ENCODE peak calls at places on chromosomes 11 and 22, in five cellular contexts. One of them, this sample, is unnamed.

GRCh38 chr11:62444271-62444833 is 25.5 kb downstream of the SCGB1A1 start:
- DNase-seq in Calu3: no peak
- DNase-seq in BJ: no peak
- DNase-seq in heart right ventricle: peak
- DNase-seq in lower leg skin: peak
- DNase-seq in this sample: no peak

GRCh38 chr11:82859746-82860145 is 40.5 kb downstream of the PRCP start:
- DNase-seq in Calu3: no peak
- DNase-seq in BJ: no peak
- DNase-seq in heart right ventricle: no peak
- DNase-seq in lower leg skin: no peak
- DNase-seq in this sample: no peak

GRCh38 chr22:39152511-39153219 is at the start of gene CBX7:
- DNase-seq in Calu3: peak
- DNase-seq in BJ: no peak
- DNase-seq in heart right ventricle: peak
- DNase-seq in lower leg skin: peak
- DNase-seq in this sample: peak

GRCh38 chr11:11400635-11401232 is 47.7 kb upstream of the CSNK2A3 start:
- DNase-seq in Calu3: peak
- DNase-seq in BJ: no peak
- DNase-seq in heart right ventricle: no peak
- DNase-seq in lower leg skin: no peak
- DNase-seq in this sample: no peak

GRCh38 chr11:111353776-111354600 is 25.1 kb downstream of the POU2AF1 start:
- DNase-seq in Calu3: no peak
- DNase-seq in BJ: no peak
- DNase-seq in heart right ventricle: no peak
- DNase-seq in lower leg skin: no peak
- DNase-seq in this sample: no peak

GRCh38 chr11:6249822-6250555 is 9.6 kb upstream of the CCKBR start:
- DNase-seq in Calu3: peak
- DNase-seq in BJ: no peak
- DNase-seq in heart right ventricle: peak
- DNase-seq in lower leg skin: peak
- DNase-seq in this sample: no peak

GRCh38 chr22:39729141-39729934 is 158.8 kb downstream of the CACNA1I start:
- DNase-seq in Calu3: no peak
- DNase-seq in BJ: no peak
- DNase-seq in heart right ventricle: no peak
- DNase-seq in lower leg skin: no peak
- DNase-seq in this sample: no peak

GRCh38 chr11:78647986-78648875 is 73.6 kb upstream of the NARS2 start:
- DNase-seq in Calu3: no peak
- DNase-seq in BJ: no peak
- DNase-seq in heart right ventricle: no peak
- DNase-seq in lower leg skin: no peak
- DNase-seq in this sample: peak

GRCh38 chr22:23790819-23791736 is 4.3 kb downstream of the SMARCB1 start:
- DNase-seq in Calu3: no peak
- DNase-seq in BJ: peak
- DNase-seq in heart right ventricle: no peak
- DNase-seq in lower leg skin: peak
- DNase-seq in this sample: no peak

GRCh38 chr11:65780770-65781151 is at the start of gene AP5B1:
- DNase-seq in Calu3: peak
- DNase-seq in BJ: no peak
- DNase-seq in heart right ventricle: peak
- DNase-seq in lower leg skin: no peak
- DNase-seq in this sample: no peak

GRCh38 chr22:19565382-19565902 is 41.2 kb upstream of the CLDN5 start:
- DNase-seq in Calu3: no peak
- DNase-seq in BJ: no peak
- DNase-seq in heart right ventricle: no peak
- DNase-seq in lower leg skin: no peak
- DNase-seq in this sample: no peak

GRCh38 chr22:49608228-49608627 is 219.4 kb downstream of the BRD1 start:
- DNase-seq in Calu3: no peak
- DNase-seq in BJ: no peak
- DNase-seq in heart right ventricle: no peak
- DNase-seq in lower leg skin: no peak
- DNase-seq in this sample: no peak

GRCh38 chr22:48366591-48366990 is 1461.1 kb downstream of the BRD1 start:
- DNase-seq in Calu3: no peak
- DNase-seq in BJ: no peak
- DNase-seq in heart right ventricle: no peak
- DNase-seq in lower leg skin: no peak
- DNase-seq in this sample: peak
- TF ChIP-seq CTCF in Calu3: no peak
- TF ChIP-seq CTCF in BJ: no peak
- TF ChIP-seq CTCF in heart right ventricle: no peak
- TF ChIP-seq CTCF in lower leg skin: no peak
- TF ChIP-seq CTCF in this sample: no peak

DNA sequence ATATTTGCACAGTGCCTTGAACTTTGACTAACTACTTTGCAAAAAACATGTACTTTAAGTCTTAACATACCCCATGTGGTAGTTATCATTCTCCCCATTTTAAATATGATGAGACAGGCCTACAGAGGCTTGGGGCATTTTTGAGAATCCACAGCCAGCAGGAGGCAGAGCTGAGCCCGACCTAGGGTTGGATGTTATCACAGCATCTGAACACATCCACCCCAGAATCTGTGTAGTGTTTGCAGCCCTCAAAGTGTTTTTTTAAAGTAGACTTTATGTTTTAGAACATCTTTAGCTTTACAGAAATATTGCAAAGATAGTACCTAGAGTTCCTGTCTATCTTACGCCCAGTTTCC is 17.6 kb downstream of the OTOG start:
- DNase-seq in Calu3: no peak
- DNase-seq in BJ: no peak
- DNase-seq in heart right ventricle: no peak
- DNase-seq in lower leg skin: no peak
- DNase-seq in this sample: no peak
- TF ChIP-seq CTCF in Calu3: peak
- TF ChIP-seq CTCF in BJ: peak
- TF ChIP-seq CTCF in heart right ventricle: no peak
- TF ChIP-seq CTCF in lower leg skin: no peak
- TF ChIP-seq CTCF in this sample: peak

GRCh38 chr11:40294343-40294723 is 1165.1 kb downstream of the LRRC4C start:
- DNase-seq in Calu3: no peak
- DNase-seq in BJ: no peak
- DNase-seq in heart right ventricle: no peak
- DNase-seq in lower leg skin: no peak
- DNase-seq in this sample: no peak

GRCh38 chr11:40292636-40293585 is 1166.5 kb downstream of the LRRC4C start:
- DNase-seq in Calu3: no peak
- DNase-seq in BJ: no peak
- DNase-seq in heart right ventricle: peak
- DNase-seq in lower leg skin: no peak
- DNase-seq in this sample: no peak

GRCh38 chr11:40293655-40294342 is 1165.7 kb downstream of the LRRC4C start:
- DNase-seq in Calu3: peak
- DNase-seq in BJ: peak
- DNase-seq in heart right ventricle: peak
- DNase-seq in lower leg skin: peak
- DNase-seq in this sample: peak

GRCh38 chr11:40291304-40292100 is 1168.0 kb downstream of the LRRC4C start:
- DNase-seq in Calu3: no peak
- DNase-seq in BJ: no peak
- DNase-seq in heart right ventricle: no peak
- DNase-seq in lower leg skin: no peak
- DNase-seq in this sample: no peak

GRCh38 chr11:40295466-40295865 is 1164.0 kb downstream of the LRRC4C start:
- DNase-seq in Calu3: no peak
- DNase-seq in BJ: no peak
- DNase-seq in heart right ventricle: no peak
- DNase-seq in lower leg skin: no peak
- DNase-seq in this sample: no peak
- TF ChIP-seq CTCF in Calu3: no peak
- TF ChIP-seq CTCF in BJ: no peak
- TF ChIP-seq CTCF in heart right ventricle: no peak
- TF ChIP-seq CTCF in lower leg skin: no peak
- TF ChIP-seq CTCF in this sample: no peak

GRCh38 chr11:38411149-38411548 is 1813.1 kb upstream of the RAG2 start:
- DNase-seq in Calu3: no peak
- DNase-seq in BJ: no peak
- DNase-seq in heart right ventricle: no peak
- DNase-seq in lower leg skin: no peak
- DNase-seq in this sample: no peak
- TF ChIP-seq CTCF in Calu3: no peak
- TF ChIP-seq CTCF in BJ: no peak
- TF ChIP-seq CTCF in heart right ventricle: no peak
- TF ChIP-seq CTCF in lower leg skin: no peak
- TF ChIP-seq CTCF in this sample: no peak

GRCh38 chr22:20793386-20794131 is 19.6 kb downstream of the SERPIND1 start:
- DNase-seq in Calu3: no peak
- DNase-seq in BJ: no peak
- DNase-seq in heart right ventricle: no peak
- DNase-seq in lower leg skin: no peak
- DNase-seq in this sample: no peak

GRCh38 chr22:20792221-20792965 is 18.5 kb downstream of the SERPIND1 start:
- DNase-seq in Calu3: no peak
- DNase-seq in BJ: no peak
- DNase-seq in heart right ventricle: no peak
- DNase-seq in lower leg skin: no peak
- DNase-seq in this sample: no peak

GRCh38 chr22:20795014-20795413 is 21.1 kb downstream of the SERPIND1 start:
- DNase-seq in Calu3: no peak
- DNase-seq in BJ: no peak
- DNase-seq in heart right ventricle: no peak
- DNase-seq in lower leg skin: no peak
- DNase-seq in this sample: no peak

GRCh38 chr22:20792966-20793332 is 19.0 kb downstream of the SERPIND1 start:
- DNase-seq in Calu3: no peak
- DNase-seq in BJ: peak
- DNase-seq in heart right ventricle: no peak
- DNase-seq in lower leg skin: no peak
- DNase-seq in this sample: no peak

GRCh38 chr22:20794132-20794990 is 20.4 kb downstream of the SERPIND1 start:
- DNase-seq in Calu3: no peak
- DNase-seq in BJ: no peak
- DNase-seq in heart right ventricle: no peak
- DNase-seq in lower leg skin: no peak
- DNase-seq in this sample: no peak
- TF ChIP-seq CTCF in Calu3: no peak
- TF ChIP-seq CTCF in BJ: no peak
- TF ChIP-seq CTCF in heart right ventricle: no peak
- TF ChIP-seq CTCF in lower leg skin: no peak
- TF ChIP-seq CTCF in this sample: no peak

This sample was measured in osteocyte.